ENCODE peak calls at places on chromosomes 2 and 18, in ten cellular contexts. O is nephron progenitor cell, J is left ventricle myocardium inferior, Z is activated B cell treated with CpG ODN at 0.5 μM for 24 hours, B is fibroblast of lung, F is HFF-Myc, P is Peyer's patch, D is DND-41, N is AG10803, I is B cell. G is an unnamed sample.

GRCh38 chr2:60440761-60441160 is 112.7 kb downstream of the BCL11A start:
- DNase-seq in O (no peak), J (no peak), Z (no peak), B (no peak), F (no peak), P (no peak), D (no peak), N (no peak), I (no peak), G (no peak)

GRCh38 chr18:13176847-13177246 is 41.7 kb upstream of the LDLRAD4 start:
- DNase-seq in O (no peak), J (no peak), Z (no peak), B (no peak), F (no peak), P (no peak), D (no peak), N (no peak), I (no peak), G (no peak)

GRCh38 chr2:25619187-25619586 is 54.2 kb downstream of the DTNB start:
- DNase-seq in O (no peak), J (no peak), Z (no peak), B (no peak), F (no peak), P (no peak), D (no peak), N (no peak), I (no peak), G (no peak)

GRCh38 chr2:28649481-28650260 is 102.0 kb upstream of the PPP1CB start:
- DNase-seq in O (no peak), J (no peak), Z (no peak), B (no peak), F (no peak), P (peak), D (no peak), N (no peak), I (no peak), G (peak)

GRCh38 chr2:220034356-220035121 is 407.1 kb downstream of the SLC4A3 start:
- DNase-seq in O (no peak), J (no peak), Z (no peak), B (peak), F (peak), P (no peak), D (no peak), N (peak), I (no peak), G (peak)

GRCh38 chr2:58039170-58039611 is 7.4 kb upstream of the VRK2 start:
- DNase-seq in O (no peak), J (no peak), Z (no peak), B (peak), F (no peak), P (no peak), D (no peak), N (peak), I (peak), G (peak)

GRCh38 chr2:62304429-62305417 is 108.8 kb downstream of the B3GNT2 start:
- DNase-seq in O (no peak), J (peak), Z (no peak), B (peak), F (peak), P (peak), D (peak), N (peak), I (peak), G (peak)

GRCh38 chr2:19124135-19124534 is 234.3 kb downstream of the OSR1 start:
- DNase-seq in O (no peak), J (no peak), Z (no peak), B (peak), F (no peak), P (no peak), D (no peak), N (peak), I (no peak), G (peak)

GRCh38 chr2:85537600-85538506 is 1.1 kb upstream of the MAT2A start:
- DNase-seq in O (peak), J (peak), Z (peak), B (peak), F (no peak), P (peak), D (peak), N (peak), I (peak), G (no peak)

GRCh38 chr2:11633923-11634478 is 36.0 kb downstream of the NTSR2 start:
- DNase-seq in O (no peak), J (no peak), Z (no peak), B (no peak), F (no peak), P (no peak), D (no peak), N (no peak), I (no peak), G (no peak)

GRCh38 chr2:48306409-48307284 is 223.3 kb upstream of the STON1 start:
- DNase-seq in O (no peak), J (no peak), Z (no peak), B (peak), F (no peak), P (no peak), D (no peak), N (peak), I (no peak), G (no peak)

GRCh38 chr2:240595381-240596079 is 9.0 kb downstream of the CAPN10 start:
- DNase-seq in O (peak), J (no peak), Z (no peak), B (peak), F (no peak), P (peak), D (peak), N (no peak), I (no peak), G (no peak)

GRCh38 chr2:200578778-200579177 is 7.0 kb upstream of the AOX1 start:
- DNase-seq in O (no peak), J (no peak), Z (no peak), B (peak), F (peak), P (no peak), D (no peak), N (peak), I (no peak), G (peak)

GRCh38 chr2:169265581-169265980 is 96.8 kb downstream of the LRP2 start:
- DNase-seq in O (no peak), J (no peak), Z (no peak), B (no peak), F (no peak), P (no peak), D (no peak), N (no peak), I (no peak), G (no peak)

GRCh38 chr2:45771251-45771650 is 119.8 kb downstream of the PRKCE start:
- DNase-seq in O (peak), J (peak), Z (no peak), B (peak), F (no peak), P (peak), D (no peak), N (peak), I (no peak), G (no peak)
- TF ChIP-seq CTCF in O (no peak), J (no peak), Z (no peak), B (no peak), F (no peak), P (no peak), D (no peak), N (no peak), I (no peak), G (no peak)

GRCh38 chr2:145548479-145548878 is 1028.6 kb upstream of the ZEB2 start:
- DNase-seq in O (no peak), J (no peak), Z (no peak), B (no peak), F (no peak), P (no peak), D (no peak), N (no peak), I (no peak), G (no peak)

GRCh38 chr2:145543155-145543554 is 1023.2 kb upstream of the ZEB2 start:
- DNase-seq in O (no peak), J (no peak), Z (no peak), B (no peak), F (no peak), P (no peak), D (no peak), N (no peak), I (no peak), G (no peak)

GRCh38 chr2:145547620-145548019 is 1027.7 kb upstream of the ZEB2 start:
- DNase-seq in O (no peak), J (no peak), Z (no peak), B (no peak), F (no peak), P (no peak), D (no peak), N (no peak), I (no peak), G (no peak)

GRCh38 chr2:145543856-145544255 is 1023.9 kb upstream of the ZEB2 start:
- DNase-seq in O (no peak), J (no peak), Z (no peak), B (no peak), F (no peak), P (no peak), D (no peak), N (no peak), I (no peak), G (no peak)

DNA sequence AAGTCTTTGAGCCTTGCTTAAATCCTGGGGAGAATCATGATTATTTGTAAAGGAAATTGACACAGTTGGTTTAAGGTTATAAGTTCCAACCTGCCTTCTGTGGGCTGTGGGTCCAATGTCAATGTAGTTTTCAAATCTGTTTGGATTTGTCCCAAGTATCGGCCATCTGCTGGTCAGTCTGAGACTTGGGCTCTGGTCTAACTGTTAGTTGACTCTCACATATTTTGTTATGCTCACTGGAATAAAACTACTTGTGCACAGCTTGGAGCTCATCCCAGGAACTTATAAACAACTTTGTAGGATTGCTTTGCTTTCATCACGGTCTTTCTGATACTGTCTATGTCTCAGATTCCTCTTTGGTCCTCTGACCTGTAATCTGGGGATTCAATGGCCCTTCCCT is 1026.2 kb upstream of the ZEB2 start:
- DNase-seq in O (no peak), J (no peak), Z (no peak), B (peak), F (peak), P (no peak), D (no peak), N (peak), I (no peak), G (peak)
- TF ChIP-seq CTCF in O (no peak), J (peak), Z (no peak), B (peak), F (peak), P (no peak), D (no peak), N (peak), I (no peak), G (peak)

DNA sequence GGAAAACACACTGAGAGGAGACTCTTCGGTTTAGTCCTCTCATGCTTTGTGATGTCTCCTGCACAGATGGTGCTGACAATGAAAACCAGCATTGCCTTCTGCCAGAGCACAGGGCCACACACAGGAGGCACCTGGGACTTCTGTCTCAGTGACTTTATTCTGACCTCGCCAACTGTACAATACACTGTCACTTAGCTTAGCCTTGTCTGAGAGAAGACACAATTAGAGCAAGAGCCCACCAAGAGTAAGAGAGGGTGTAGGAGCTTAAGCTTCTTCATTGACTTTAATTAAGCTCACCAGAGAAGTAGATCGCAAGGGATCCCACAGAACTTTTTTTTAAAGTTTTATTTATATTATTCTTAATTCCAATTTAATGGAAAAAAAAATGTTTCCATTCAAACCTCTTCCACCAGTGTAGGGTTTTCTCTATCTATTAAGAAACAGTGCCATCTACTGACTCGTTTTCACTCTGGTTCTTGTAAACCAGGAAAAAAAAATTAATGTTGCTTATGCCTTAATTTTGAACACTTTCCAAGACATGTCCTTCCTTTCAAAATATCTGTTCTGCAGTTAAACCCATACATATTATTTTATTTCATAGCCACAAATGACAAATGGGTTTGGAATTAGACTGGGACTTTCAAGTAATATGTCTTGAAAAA is 42.4 kb upstream of the DDX18 start:
- DNase-seq in O (no peak), J (no peak), Z (no peak), B (peak), F (peak), P (no peak), D (no peak), N (peak), I (no peak), G (peak)
- TF ChIP-seq CTCF in O (peak), J (peak), Z (no peak), B (peak), F (no peak), P (no peak), D (peak), N (peak), I (peak), G (peak)

DNA sequence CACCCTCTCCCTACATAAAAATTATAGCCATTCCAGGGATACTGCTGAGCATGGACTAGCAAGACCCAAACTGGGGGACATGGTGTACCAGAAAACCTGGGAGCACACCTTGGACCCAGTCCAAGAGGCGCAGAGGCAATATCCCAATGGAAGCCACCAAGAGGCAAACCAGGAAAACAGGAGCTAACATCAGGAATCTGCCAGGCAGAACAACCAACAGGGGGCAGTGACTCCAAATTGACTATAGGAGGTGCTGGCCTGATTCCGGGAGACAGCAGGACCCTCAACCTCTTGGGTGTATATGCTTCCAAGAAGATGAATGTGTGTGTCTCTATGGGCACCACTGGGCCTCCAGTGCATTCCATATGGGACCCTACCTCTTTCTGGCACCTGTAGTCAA is 172.7 kb upstream of the ARL4C start:
- DNase-seq in O (no peak), J (no peak), Z (no peak), B (no peak), F (no peak), P (no peak), D (no peak), N (no peak), I (no peak), G (no peak)
- TF ChIP-seq CTCF in O (no peak), J (no peak), Z (no peak), B (peak), F (peak), P (no peak), D (peak), N (no peak), I (no peak), G (peak)

GRCh38 chr2:45607701-45608100 is 3.4 kb downstream of the SRBD1 start:
- DNase-seq in O (no peak), J (no peak), Z (no peak), B (no peak), F (no peak), P (no peak), D (no peak), N (peak), I (no peak), G (peak)

GRCh38 chr2:45612265-45612664 is 1.2 kb upstream of the SRBD1 start:
- DNase-seq in O (peak), J (no peak), Z (no peak), B (no peak), F (no peak), P (no peak), D (no peak), N (no peak), I (no peak), G (no peak)

GRCh38 chr2:45612741-45613140 is 1.7 kb upstream of the SRBD1 start:
- DNase-seq in O (no peak), J (no peak), Z (no peak), B (peak), F (no peak), P (no peak), D (no peak), N (peak), I (no peak), G (no peak)

GRCh38 chr2:45611020-45611737 is at the start of gene SRBD1:
- DNase-seq in O (peak), J (peak), Z (peak), B (peak), F (peak), P (peak), D (peak), N (peak), I (peak), G (peak)

GRCh38 chr2:45610281-45611019 is 617 bp downstream of the SRBD1 start:
- DNase-seq in O (peak), J (peak), Z (peak), B (peak), F (peak), P (peak), D (peak), N (peak), I (peak), G (peak)
- TF ChIP-seq CTCF in O (no peak), J (peak), Z (no peak), B (peak), F (peak), P (no peak), D (peak), N (peak), I (no peak), G (peak)